ENCODE peak calls at places on chromosomes 7 and 10, in four cellular contexts. O is endodermal cell; A is CD8-positive, alpha-beta T cell; T is CD8-positive, alpha-beta memory T cell. I is an unnamed sample. For H3K27me3 and H3K4me1, the result is how much of the 10 kb centered on the place peaks cover.

GRCh38 chr7:133408212-133408611 is 155.3 kb downstream of the EXOC4 start:
- DNase-seq in O (no peak), A (no peak), T (no peak), I (no peak)

GRCh38 chr7:157897686-157898085 is 560.9 kb downstream of the DNAJB6 start:
- DNase-seq in O (peak), A (no peak), T (no peak), I (no peak)

GRCh38 chr7:34277016-34277800 is 371.9 kb downstream of the BMPER start:
- DNase-seq in O (no peak), A (no peak), T (no peak), I (no peak)

GRCh38 chr7:137879357-137880158 is 32.8 kb upstream of the DGKI start:
- DNase-seq in O (peak), A (no peak), T (no peak), I (no peak)

GRCh38 chr10:132184816-132185593 is 1.7 kb upstream of the DPYSL4 start:
- DNase-seq in O (no peak), A (no peak), T (no peak), I (no peak)

GRCh38 chr7:102412548-102412947 is 16.4 kb downstream of the PRKRIP1 start:
- DNase-seq in O (peak), A (no peak), T (peak), I (no peak)

GRCh38 chr7:128000048-128000447 is 31.2 kb downstream of the LRRC4 start:
- DNase-seq in O (no peak), A (no peak), T (no peak), I (no peak)

GRCh38 chr7:90629306-90629918 is 33.3 kb downstream of the CDK14 start:
- DNase-seq in O (no peak), A (no peak), T (no peak), I (no peak)

GRCh38 chr7:134547738-134548054 is 1.2 kb upstream of the AKR1B15 start:
- DNase-seq in O (no peak), A (no peak), T (no peak), I (no peak)

GRCh38 chr7:2519119-2519930 is at the start of gene LFNG:
- DNase-seq in O (peak), A (peak), T (peak), I (peak)

GRCh38 chr7:101942603-101943210 is 125.3 kb downstream of the CUX1 start:
- DNase-seq in O (no peak), A (no peak), T (no peak), I (no peak)

GRCh38 chr10:33893502-33893901 is 559.0 kb upstream of the NRP1 start:
- DNase-seq in O (no peak), A (no peak), T (no peak), I (no peak)

GRCh38 chr7:73773700-73774517 is 3.8 kb upstream of the CLDN3 start:
- DNase-seq in O (no peak), A (no peak), T (no peak), I (no peak)

GRCh38 chr10:109956454-109957091 is 33.3 kb upstream of the XPNPEP1 start:
- DNase-seq in O (peak), A (no peak), T (no peak), I (no peak)

GRCh38 chr10:78182841-78183240 is 149.2 kb downstream of the RPS24 start:
- DNase-seq in O (no peak), A (no peak), T (no peak), I (no peak)

GRCh38 chr10:82762641-82763040 is 887.6 kb downstream of the NRG3 start:
- DNase-seq in O (no peak), A (no peak), T (no peak), I (no peak)

GRCh38 chr7:132336797-132337196 is 239.5 kb downstream of the PLXNA4 start:
- DNase-seq in O (no peak), A (no peak), T (no peak), I (no peak)

GRCh38 chr7:151152935-151153513 is 14.5 kb downstream of the GBX1 start:
- DNase-seq in O (no peak), A (no peak), T (no peak), I (no peak)

GRCh38 chr7:151143261-151144015 is 24.1 kb downstream of the GBX1 start:
- DNase-seq in O (peak), A (no peak), T (no peak), I (no peak)

GRCh38 chr7:151146761-151147160 is 20.7 kb downstream of the GBX1 start:
- DNase-seq in O (peak), A (no peak), T (no peak), I (no peak)

GRCh38 chr7:151150388-151150787 is 17.1 kb downstream of the GBX1 start:
- DNase-seq in O (no peak), A (no peak), T (no peak), I (no peak)

GRCh38 chr7:151148319-151149259 is 18.9 kb downstream of the GBX1 start:
- DNase-seq in O (peak), A (no peak), T (no peak), I (no peak)
- H3K27me3 ChIP-seq in O (under half), A (under half), T (under half), I (under half)

DNA sequence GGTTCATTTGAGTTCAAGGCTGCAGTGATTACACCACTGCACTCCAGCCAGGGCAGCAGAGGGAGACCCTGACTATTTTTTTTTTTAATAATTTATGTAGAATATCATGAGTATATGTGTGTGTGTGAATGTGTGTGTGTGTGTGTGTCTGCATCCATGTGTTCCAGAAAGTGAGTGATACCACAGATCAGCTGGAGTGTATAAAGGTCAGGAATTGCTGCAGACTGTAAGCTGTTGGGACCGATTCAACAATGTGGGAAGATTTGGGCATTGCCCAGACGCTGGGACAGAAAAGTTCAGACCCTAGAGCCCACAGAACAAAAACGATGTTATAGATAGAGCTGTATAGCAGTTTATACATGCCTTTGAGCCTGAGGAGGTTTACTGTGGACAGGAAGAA is 435.6 kb downstream of the CCSER2 start:
- DNase-seq in O (no peak), A (no peak), T (no peak), I (no peak)
- H3K4me1 ChIP-seq in O (under half), A (under half), T (under half), I (under half)

GRCh38 chr10:118422241-118422640 is 80.1 kb upstream of the FAM204A start:
- DNase-seq in O (no peak), A (no peak), T (no peak), I (no peak)

DNA sequence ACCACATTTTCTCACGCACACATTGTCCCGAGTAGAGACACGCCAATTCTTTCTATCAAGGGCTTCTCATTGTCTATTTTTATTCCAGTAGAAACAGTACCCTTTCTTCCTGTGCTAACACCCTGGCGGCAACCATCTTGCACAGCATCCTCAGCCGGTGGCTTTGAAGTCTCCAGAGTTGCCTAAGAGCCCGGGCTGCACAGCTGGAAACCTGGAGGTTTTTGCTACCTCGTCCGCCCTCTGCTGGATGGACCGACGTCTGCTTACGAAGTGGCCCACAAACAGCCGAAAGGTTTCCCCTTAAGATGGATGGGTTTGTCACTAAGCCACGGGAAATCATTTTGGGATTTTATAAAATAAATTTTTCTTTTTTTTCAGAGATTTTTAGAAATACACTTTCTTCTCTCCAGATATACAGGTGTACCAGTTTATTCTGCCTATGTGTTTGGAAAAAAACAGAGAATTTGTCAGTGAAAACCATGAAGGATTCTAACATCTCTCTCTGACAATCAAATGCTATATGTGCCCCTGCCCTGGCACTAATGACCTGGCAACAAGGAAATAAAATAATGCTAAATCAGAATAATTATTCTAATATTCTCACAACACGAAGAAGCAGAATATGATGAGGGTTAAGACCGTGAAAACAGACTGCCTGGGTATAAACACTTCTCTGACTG is 81.8 kb upstream of the FAM204A start:
- DNase-seq in O (peak), A (peak), T (peak), I (peak)
- H3K27me3 ChIP-seq in O (under half), A (under half), T (under half), I (under half)

GRCh38 chr10:70769121-70769520 is 16.1 kb downstream of the TBATA start:
- DNase-seq in O (no peak), A (no peak), T (no peak), I (no peak)
- H3K4me1 ChIP-seq in O (under half), A (under half), T (under half), I (under half)

GRCh38 chr7:1298051-1298937 is 65.6 kb downstream of the UNCX start:
- DNase-seq in O (peak), A (no peak), T (no peak), I (no peak)

GRCh38 chr7:1300206-1300605 is 67.5 kb downstream of the UNCX start:
- DNase-seq in O (no peak), A (no peak), T (no peak), I (no peak)

GRCh38 chr7:1300636-1301035 is 68.0 kb downstream of the UNCX start:
- DNase-seq in O (no peak), A (no peak), T (no peak), I (no peak)

GRCh38 chr7:1297476-1297972 is 64.9 kb downstream of the UNCX start:
- DNase-seq in O (no peak), A (no peak), T (no peak), I (no peak)

GRCh38 chr7:1298938-1299885 is 66.5 kb downstream of the UNCX start:
- DNase-seq in O (peak), A (no peak), T (no peak), I (no peak)
- H3K27me3 ChIP-seq in O (under half), A (under half), T (under half), I (under half)

DNA sequence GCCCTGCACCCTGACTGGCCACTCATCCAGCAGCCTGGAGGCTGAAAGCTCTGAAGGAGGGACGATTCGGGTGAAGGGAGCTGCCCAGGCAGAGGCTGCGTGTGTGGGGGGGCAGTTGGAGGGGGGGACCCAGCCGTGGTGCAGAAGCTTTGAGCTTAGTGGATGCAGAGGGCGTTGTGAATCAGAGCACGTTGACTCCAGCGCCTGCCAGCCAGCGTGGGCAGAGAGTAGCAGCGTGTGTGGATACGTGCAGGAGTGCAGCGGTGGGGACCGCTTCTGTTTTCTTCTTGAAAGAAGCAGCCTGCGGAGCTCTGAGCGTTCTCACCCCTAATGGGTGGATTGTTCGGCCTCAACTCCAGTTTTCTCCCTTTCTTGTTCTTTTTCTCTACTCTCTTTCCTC is 47.2 kb downstream of the SORCS3 start:
- DNase-seq in O (peak), A (no peak), T (no peak), I (no peak)
- H3K4me1 ChIP-seq in O (under half), A (under half), T (under half), I (under half)

GRCh38 chr7:155493744-155494538 is 36.0 kb downstream of the EN2 start:
- DNase-seq in O (no peak), A (no peak), T (no peak), I (no peak)

GRCh38 chr7:155495440-155496248 is 37.7 kb downstream of the EN2 start:
- DNase-seq in O (peak), A (no peak), T (no peak), I (no peak)

GRCh38 chr7:155491812-155492211 is 33.9 kb downstream of the EN2 start:
- DNase-seq in O (no peak), A (no peak), T (no peak), I (no peak)

GRCh38 chr7:155496267-155497005 is 38.5 kb downstream of the EN2 start:
- DNase-seq in O (peak), A (no peak), T (no peak), I (no peak)

DNA sequence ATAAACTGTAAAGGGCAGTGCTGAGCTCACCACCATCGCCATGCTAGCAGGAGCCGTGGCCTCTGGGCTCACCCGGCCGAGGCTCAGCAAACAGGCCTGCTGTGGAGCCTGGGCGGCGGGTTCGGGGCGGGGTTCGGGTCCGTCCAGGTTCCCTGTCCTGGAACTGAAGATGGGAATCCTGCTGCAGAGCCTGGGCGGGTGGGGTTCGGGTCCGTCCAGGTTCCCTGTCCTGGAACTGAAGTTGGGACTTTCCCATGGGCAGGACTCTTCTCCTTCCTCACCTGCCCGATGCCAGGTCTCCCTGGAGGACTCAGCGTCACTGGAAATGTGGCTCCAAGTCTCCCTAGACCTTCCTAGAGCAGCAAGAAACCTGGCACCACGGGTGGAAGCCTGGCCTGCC is 36.6 kb downstream of the EN2 start:
- DNase-seq in O (peak), A (no peak), T (no peak), I (no peak)
- H3K27me3 ChIP-seq in O (half or more), A (under half), T (under half), I (under half)

GRCh38 chr10:24303522-24304310 is 94.8 kb downstream of the KIAA1217 start:
- DNase-seq in O (no peak), A (no peak), T (no peak), I (no peak)
- H3K4me1 ChIP-seq in O (under half), A (under half), T (under half), I (under half)

GRCh38 chr10:118259288-118259906 is 82.7 kb downstream of the FAM204A start:
- DNase-seq in O (peak), A (no peak), T (no peak), I (no peak)
- H3K27me3 ChIP-seq in O (half or more), A (under half), T (under half), I (under half)

I was measured in lung.